ENCODE peak calls at places on chromosomes 2 and 18, in six cellular contexts. J is right cardiac atrium, Y is ovary, D is lower lobe of right lung, A is HepG2, Z is body of pancreas. P is an unnamed sample.

GRCh38 chr2:173427887-173428683 is 73.4 kb downstream of the CDCA7 start:
- DNase-seq in Z (peak), D (no peak), A (peak), J (no peak), Y (peak), P (peak)

GRCh38 chr2:237858294-237859081 is 935 bp upstream of the RAMP1 start:
- DNase-seq in Y (peak), J (peak), Z (peak), A (peak), D (no peak), P (peak)

GRCh38 chr2:224410946-224411561 is 9.1 kb upstream of the FAM124B start:
- DNase-seq in Y (no peak), J (no peak), A (no peak), Z (no peak), D (no peak), P (peak)

GRCh38 chr2:176554107-176555048 is 285.1 kb downstream of the MTX2 start:
- DNase-seq in A (peak), D (no peak), Y (peak), J (no peak), Z (peak), P (peak)

GRCh38 chr18:59961086-59961485 is 61.3 kb downstream of the PMAIP1 start:
- DNase-seq in J (no peak), Y (no peak), Z (peak), D (no peak), A (no peak), P (no peak)

GRCh38 chr2:233093721-233094120 is 33.6 kb downstream of the INPP5D start:
- DNase-seq in Y (no peak), D (no peak), A (no peak), J (no peak), Z (no peak), P (no peak)

GRCh38 chr2:99970292-99970868 is 172.0 kb downstream of the AFF3 start:
- DNase-seq in Z (no peak), A (no peak), D (no peak), Y (no peak), J (no peak), P (no peak)

GRCh38 chr2:70552501-70553333 is 909 bp downstream of the TGFA start:
- DNase-seq in D (no peak), J (no peak), Y (no peak), A (no peak), Z (no peak), P (peak)

GRCh38 chr2:181312515-181312927 is 144.7 kb upstream of the ITGA4 start:
- DNase-seq in Y (no peak), J (no peak), D (no peak), A (no peak), Z (no peak), P (no peak)
- H3K27ac ChIP-seq in Y (no peak), J (no peak), D (peak), A (no peak), Z (no peak), P (no peak)

GRCh38 chr2:7007488-7007845 is 90.3 kb downstream of the RNF144A start:
- DNase-seq in Z (no peak), J (no peak), A (no peak), D (no peak), Y (no peak), P (no peak)
- H3K27ac ChIP-seq in Z (peak), J (peak), A (no peak), D (peak), Y (peak), P (no peak)

DNA sequence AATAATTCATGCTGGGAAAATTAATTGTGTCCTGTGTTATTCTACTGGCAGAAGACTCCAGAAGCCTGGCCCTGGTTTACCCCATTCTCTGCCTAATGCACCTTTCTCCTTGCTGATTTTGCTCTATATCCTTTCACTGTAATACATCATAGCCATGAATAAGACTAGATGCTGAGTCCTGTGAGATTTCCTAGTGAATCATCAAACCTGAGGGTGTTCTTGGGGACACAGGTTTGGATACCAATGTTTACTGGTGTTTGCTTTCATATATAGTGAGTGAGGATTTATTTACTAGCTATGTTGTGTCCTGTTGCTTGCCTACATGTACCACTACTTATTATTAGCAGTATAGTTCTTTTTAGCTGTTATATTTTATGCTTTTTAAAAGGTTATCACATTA is 6.5 kb downstream of the METTL5 start:
- DNase-seq in Y (no peak), D (no peak), Z (no peak), J (no peak), A (no peak), P (no peak)
- H3K27ac ChIP-seq in Y (no peak), D (no peak), Z (no peak), J (no peak), A (no peak), P (no peak)

GRCh38 chr2:234939976-234940375 is 11.8 kb upstream of the SH3BP4 start:
- DNase-seq in A (no peak), Y (no peak), D (no peak), J (no peak), Z (no peak), P (no peak)
- H3K27ac ChIP-seq in A (no peak), Y (no peak), D (no peak), J (no peak), Z (no peak), P (no peak)

DNA sequence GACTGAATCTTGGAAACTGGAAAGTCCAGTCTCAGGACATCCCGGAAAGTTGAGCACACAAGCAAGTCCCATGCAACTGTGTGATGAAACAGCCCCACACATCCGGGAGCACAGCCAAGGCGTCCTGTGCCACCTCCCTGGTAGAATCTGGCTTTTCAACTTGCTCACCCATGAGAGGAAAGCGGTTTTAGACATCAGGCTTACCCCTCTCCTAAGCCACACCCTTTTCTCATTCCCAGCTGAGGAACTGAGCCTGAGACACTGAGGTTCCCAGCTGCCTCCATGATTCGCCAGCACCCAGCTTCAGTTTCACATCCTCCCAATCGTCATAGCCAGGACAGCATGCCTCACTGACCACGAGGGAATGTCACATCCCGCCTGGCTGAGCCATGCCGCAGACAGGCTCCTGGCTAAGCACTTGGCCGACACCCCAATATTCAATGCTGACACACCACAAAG is 60.3 kb downstream of the STEAP3 start:
- DNase-seq in J (peak), Y (no peak), Z (peak), A (no peak), D (peak), P (no peak)
- H3K27ac ChIP-seq in J (peak), Y (no peak), Z (no peak), A (no peak), D (peak), P (no peak)

DNA sequence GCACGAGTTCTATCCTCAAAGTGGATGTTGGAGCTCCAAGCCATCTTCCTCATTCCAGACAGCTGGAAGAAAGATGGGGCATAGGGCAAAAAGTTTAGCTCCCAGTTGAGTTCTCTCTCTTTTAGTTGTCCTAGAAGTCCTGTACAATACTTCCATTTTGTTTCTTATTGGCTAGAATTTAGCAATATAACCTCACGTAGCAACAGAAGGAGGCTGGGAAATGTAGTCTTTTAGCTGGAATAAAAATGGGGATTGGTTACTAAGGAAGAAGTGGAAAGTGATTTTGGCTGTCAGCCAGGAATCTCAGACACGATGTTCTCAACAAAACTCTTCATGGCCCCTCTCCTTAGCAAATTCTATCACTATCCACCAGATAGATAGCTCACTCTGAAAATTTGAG is 79.9 kb downstream of the PLCL1 start:
- DNase-seq in D (no peak), A (no peak), Y (no peak), Z (no peak), J (no peak), P (no peak)
- H3K27ac ChIP-seq in D (no peak), A (no peak), Y (no peak), Z (no peak), J (peak), P (no peak)